ENCODE peak calls at places on chromosomes 5 and 9, in four cellular contexts. N, B, Q and F are unnamed samples.

GRCh38 chr5:170546257-170546656 is 42.4 kb downstream of the KCNIP1 start:
- DNase-seq in B (no peak), Q (no peak), N (no peak), F (no peak)

GRCh38 chr5:157516626-157517325 is 56.8 kb downstream of the NIPAL4 start:
- DNase-seq in Q (peak; percentile 69), B (no peak), N (no peak), F (no peak)

GRCh38 chr9:27602954-27603353 is 29.7 kb upstream of the C9orf72 start:
- DNase-seq in Q (no peak), B (no peak), N (no peak), F (no peak)

GRCh38 chr5:34930527-34930844 is 1.1 kb downstream of the DNAJC21 start:
- DNase-seq in Q (peak; percentile 74), B (no peak), N (no peak), F (no peak)

GRCh38 chr9:85522459-85523092 is 219.2 kb downstream of the AGTPBP1 start:
- DNase-seq in B (peak; percentile 11), Q (no peak), N (no peak), F (peak; percentile 76)

GRCh38 chr9:101333490-101333889 is 51.3 kb downstream of the BAAT start:
- DNase-seq in B (no peak), Q (peak; percentile 7), N (no peak), F (no peak)

GRCh38 chr9:20941177-20941690 is 90.2 kb downstream of the HACD4 start:
- DNase-seq in B (peak; percentile 13), N (peak; percentile 79), Q (peak; percentile 79), F (no peak)

GRCh38 chr9:86304236-86304730 is 21.9 kb upstream of the ISCA1 start:
- DNase-seq in Q (no peak), N (no peak), B (no peak), F (no peak)

GRCh38 chr5:10896016-10896415 is 135.0 kb upstream of the DAP start:
- DNase-seq in N (no peak), Q (peak; percentile 77), B (no peak), F (no peak)

GRCh38 chr5:181160144-181160754 is 12.9 kb downstream of the OR2V2 start:
- DNase-seq in Q (peak; percentile 38), B (peak; percentile 48), N (no peak), F (no peak)

GRCh38 chr9:19451240-19452087 is 42.7 kb downstream of the ACER2 start:
- DNase-seq in B (no peak), N (no peak), Q (no peak), F (no peak)

GRCh38 chr9:99023831-99024230 is 80.1 kb downstream of the COL15A1 start:
- DNase-seq in B (no peak), N (no peak), Q (no peak), F (no peak)

GRCh38 chr9:87672586-87672985 is 53.3 kb upstream of the CTSL start:
- DNase-seq in Q (no peak), B (no peak), N (no peak), F (no peak)

GRCh38 chr5:179916523-179916922 is 8.8 kb upstream of the TBC1D9B start:
- DNase-seq in N (no peak), Q (no peak), B (no peak), F (no peak)

GRCh38 chr5:167578977-167579700 is 712.3 kb upstream of the WWC1 start:
- DNase-seq in N (no peak), B (no peak), Q (no peak), F (no peak)

GRCh38 chr5:145854651-145855258 is 18.1 kb downstream of the GRXCR2 start:
- DNase-seq in B (no peak), N (peak; percentile 99), Q (peak; percentile 83), F (no peak)

GRCh38 chr5:180586870-180587269 is 4.4 kb downstream of the SCGB3A1 start:
- DNase-seq in N (no peak), B (no peak), Q (no peak), F (no peak)

GRCh38 chr9:111959468-111959941 is 62.9 kb downstream of the UGCG start:
- DNase-seq in Q (peak; percentile 84), B (no peak), N (peak; percentile 98), F (peak; percentile 68)

GRCh38 chr5:152374711-152375275 is 30.3 kb downstream of the NMUR2 start:
- DNase-seq in B (no peak), N (no peak), Q (no peak), F (no peak)

GRCh38 chr5:6862306-6862705 is 149.1 kb downstream of the TENT4A start:
- DNase-seq in N (no peak), Q (no peak), B (no peak), F (no peak)

GRCh38 chr9:109560470-109561132 is 62.5 kb upstream of the PTPN3 start:
- DNase-seq in Q (no peak), N (no peak), B (no peak), F (no peak)

GRCh38 chr9:34328500-34328982 is 527 bp downstream of the KIF24 start:
- DNase-seq in Q (peak; percentile 29), B (no peak), N (no peak), F (no peak)

GRCh38 chr5:116759860-116760644 is 185.4 kb upstream of the SEMA6A start:
- DNase-seq in N (no peak), Q (no peak), B (no peak), F (no peak)

GRCh38 chr9:129352157-129352870 is 174.3 kb upstream of the IER5L start:
- DNase-seq in N (no peak), B (no peak), Q (no peak), F (no peak)

GRCh38 chr9:136058801-136059302 is 36.2 kb downstream of the NACC2 start:
- DNase-seq in B (no peak), N (no peak), Q (no peak), F (peak; percentile 60)

GRCh38 chr9:121367651-121368510 is 2.2 kb downstream of the STOM start:
- DNase-seq in Q (no peak), B (no peak), N (no peak), F (no peak)

GRCh38 chr5:110951373-110951791 is 120.1 kb upstream of the TSLP start:
- DNase-seq in Q (peak; percentile 77), N (no peak), B (no peak), F (no peak)

GRCh38 chr5:178786859-178787499 is 56.5 kb upstream of the ZNF354A start:
- DNase-seq in Q (peak; percentile 98), B (no peak), N (no peak), F (peak; percentile 62)

GRCh38 chr9:78189461-78189860 is 46.4 kb upstream of the CEP78 start:
- DNase-seq in Q (no peak), N (no peak), B (no peak), F (no peak)

GRCh38 chr9:109639666-109640231 is 140.2 kb upstream of the PALM2AKAP2 start:
- DNase-seq in N (no peak), Q (no peak), B (no peak), F (no peak)

GRCh38 chr5:95895223-95895622 is 66.4 kb downstream of the ELL2 start:
- DNase-seq in B (no peak), Q (no peak), N (no peak), F (no peak)
- H3K27ac ChIP-seq in B (no peak overlapping the region), Q (no peak overlapping the region), N (no peak overlapping the region), F (no peak overlapping the region)

GRCh38 chr5:14209836-14210235 is 66.7 kb downstream of the TRIO start:
- DNase-seq in Q (no peak), B (no peak), N (no peak), F (no peak)
- H3K4me1 ChIP-seq in Q (peaks cover 50% of the 10 kb centered on the region), B (no peaks in the 10 kb centered on the region), N (no peaks in the 10 kb centered on the region), F (peaks cover 61% of the 10 kb centered on the region)

DNA sequence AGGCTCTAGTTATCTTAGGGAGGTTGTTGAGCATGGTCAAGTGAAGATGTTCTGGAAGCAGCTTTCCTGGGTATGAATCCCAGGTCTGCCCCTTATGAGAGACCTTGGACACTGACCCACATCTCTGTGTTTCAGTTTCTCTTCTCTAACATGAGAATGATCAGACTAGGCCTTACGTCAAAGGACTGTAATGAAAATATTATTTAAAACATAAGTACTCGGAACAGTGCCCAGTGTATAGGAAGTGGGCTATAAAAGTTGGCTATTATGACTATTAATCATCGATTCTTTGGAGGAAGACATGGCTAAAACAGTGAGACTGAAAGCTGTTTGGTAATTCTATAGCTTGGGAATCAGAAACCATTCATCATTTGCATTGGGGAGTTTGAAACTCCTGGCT is 65.3 kb upstream of the MYO10 start:
- DNase-seq in B (no peak), Q (peak; percentile 68), N (peak; percentile 9), F (no peak)
- H3K27ac ChIP-seq in B (no peak overlapping the region), Q (peak overlapping the region; percentile 84), N (no peak overlapping the region), F (no peak overlapping the region)

GRCh38 chr5:173886157-173886556 is 2.0 kb upstream of the CPEB4 start:
- DNase-seq in Q (no peak), N (no peak), B (no peak), F (no peak)
- H3K4me1 ChIP-seq in Q (peaks cover 33% of the 10 kb centered on the region), N (peaks cover 11% of the 10 kb centered on the region), B (peaks cover 40% of the 10 kb centered on the region), F (peaks cover 16% of the 10 kb centered on the region)

GRCh38 chr5:95591490-95591901 is 28.4 kb upstream of the GPR150 start:
- DNase-seq in B (no peak), Q (peak; percentile 90), N (no peak), F (no peak)
- H3K27ac ChIP-seq in B (no peak overlapping the region), Q (peak overlapping the region; percentile 81), N (no peak overlapping the region), F (no peak overlapping the region)

DNA sequence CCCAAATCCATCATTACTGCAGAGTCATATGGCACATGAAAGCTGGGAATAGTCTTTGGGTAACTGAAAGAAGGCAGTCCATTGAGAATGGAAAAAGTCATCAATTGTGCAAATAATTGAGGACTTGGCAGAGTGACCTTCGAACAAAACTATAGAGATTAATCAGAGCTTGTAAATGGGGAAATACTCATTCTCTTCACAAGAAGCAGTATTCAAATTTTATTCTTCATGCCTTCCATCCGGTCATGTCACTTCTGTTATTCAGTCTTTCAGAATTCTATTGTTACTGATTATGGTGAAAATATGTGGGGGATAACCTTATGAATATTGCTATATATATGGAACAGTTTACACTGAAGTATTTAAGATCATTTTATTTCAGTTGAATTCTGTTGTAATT is 8.1 kb downstream of the RGMB start:
- DNase-seq in B (no peak), N (no peak), Q (no peak), F (no peak)
- H3K4me1 ChIP-seq in B (no peaks in the 10 kb centered on the region), N (no peaks in the 10 kb centered on the region), Q (peaks cover 62% of the 10 kb centered on the region), F (peaks cover 14% of the 10 kb centered on the region)

DNA sequence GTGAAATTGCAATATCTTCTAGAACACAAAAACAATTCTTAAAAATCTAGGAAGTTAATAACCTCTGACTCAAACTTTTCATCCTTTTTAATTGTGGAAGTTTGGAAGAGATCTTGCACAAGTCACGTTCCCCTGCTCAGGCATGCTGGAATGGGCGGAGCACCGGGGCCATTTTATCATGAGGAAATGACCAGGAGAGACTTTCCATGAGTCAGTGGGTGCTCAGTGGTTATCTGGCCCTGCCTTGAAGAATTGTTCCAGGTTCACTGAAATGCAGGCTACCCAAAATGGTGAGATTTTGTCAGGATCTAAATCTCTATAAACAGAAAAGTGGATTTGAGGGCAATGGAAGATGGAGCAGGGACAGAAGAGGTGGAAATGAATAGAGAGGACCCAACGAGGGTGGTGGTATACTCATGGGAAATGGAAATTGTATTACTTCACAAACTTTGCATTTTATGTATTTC is 61.2 kb downstream of the FYB1 start:
- DNase-seq in B (no peak), Q (peak; percentile 67), N (no peak), F (peak; percentile 61)
- H3K27ac ChIP-seq in B (peak overlapping the region; percentile 57), Q (peak overlapping the region; percentile 3), N (no peak overlapping the region), F (no peak overlapping the region)

GRCh38 chr5:150158170-150158949 is 2.7 kb upstream of the PDGFRB start:
- DNase-seq in Q (no peak), N (no peak), B (no peak), F (no peak)
- H3K4me1 ChIP-seq in Q (peaks cover 5% of the 10 kb centered on the region), N (peaks cover 3% of the 10 kb centered on the region), B (no peaks in the 10 kb centered on the region), F (no peaks in the 10 kb centered on the region)